ENCODE peak calls at places on chromosomes 13 and 19, in seven cellular contexts. R is activated T-cell treated with anti-CD3 and anti-CD28 coated beads, Interleukin-2, amount 50 U/mL, for 4 hours; U is activated CD4-positive, alpha-beta T cell treated with anti-CD3 and anti-CD28 coated beads, Interleukin-2, amount 50 U/mL, for 4 hours; M is nephron progenitor cell; Y is ureter; K is body of pancreas; D is activated CD8-positive, alpha-beta T cell treated with anti-CD3 and anti-CD28 coated beads, Interleukin-2, amount 10 ng/mL, durations not matched to agents 7 days and 5 days. N is an unnamed sample.

GRCh38 chr13:34357435-34358232 is 539.7 kb downstream of the RFC3 start:
- DNase-seq in K (no peak), M (no peak), Y (no peak), R (no peak), D (no peak), U (no peak), N (no peak)

GRCh38 chr19:18501832-18502231 is 20.0 kb downstream of the ELL start:
- DNase-seq in D (no peak), Y (no peak), K (peak), U (no peak), R (no peak), M (no peak), N (no peak)

GRCh38 chr13:27481766-27482165 is 31.4 kb upstream of the MTIF3 start:
- DNase-seq in K (peak), U (no peak), D (peak), M (peak), Y (no peak), R (peak), N (peak)

GRCh38 chr19:18843960-18844359 is 12.2 kb downstream of the UPF1 start:
- DNase-seq in D (no peak), K (no peak), R (no peak), U (no peak), M (no peak), Y (no peak), N (no peak)

GRCh38 chr13:30159446-30159839 is 147.9 kb downstream of the KATNAL1 start:
- DNase-seq in D (peak), K (no peak), R (no peak), U (no peak), M (no peak), Y (no peak), N (no peak)

GRCh38 chr13:113930711-113931637 is 42.9 kb downstream of the C13orf46 start:
- DNase-seq in D (peak), M (no peak), K (peak), Y (peak), R (peak), U (peak), N (no peak)

GRCh38 chr19:38209671-38210457 is 14.2 kb downstream of the DPF1 start:
- DNase-seq in D (no peak), U (no peak), M (peak), K (no peak), R (no peak), Y (peak), N (no peak)

GRCh38 chr13:20049558-20050473 is 91.3 kb downstream of the ZMYM2 start:
- DNase-seq in D (no peak), U (no peak), Y (no peak), M (no peak), K (no peak), R (no peak), N (no peak)

GRCh38 chr13:48741377-48741776 is 87.6 kb downstream of the CYSLTR2 start:
- DNase-seq in Y (no peak), U (no peak), M (no peak), R (no peak), K (peak), D (no peak), N (no peak)

GRCh38 chr13:102902789-102903347 is 57.0 kb downstream of the ERCC5 start:
- DNase-seq in K (no peak), M (no peak), R (no peak), D (no peak), Y (no peak), U (no peak), N (no peak)

GRCh38 chr19:21569497-21569870 is 64.1 kb downstream of the ZNF429 start:
- DNase-seq in K (peak), Y (no peak), D (peak), R (no peak), U (peak), M (no peak), N (no peak)

N was measured in CMK.